ENCODE peak calls at places on chromosomes 6 and 20, in eight cellular contexts. One of them, this sample, is unnamed. For H3K4me1, the result is how much of the 10 kb centered on the place peaks cover.

GRCh38 chr6:158879180-158879579 is 60.0 kb upstream of the EZR start:
- DNase-seq in HepG2: no peak
- DNase-seq in breast epithelium: no peak
- DNase-seq in SK-N-SH: no peak
- DNase-seq in GM12878: no peak
- DNase-seq in HCT116: no peak
- DNase-seq in Panc1: no peak
- DNase-seq in stomach: no peak
- DNase-seq in this sample: no peak

GRCh38 chr6:133184798-133185380 is 56.3 kb upstream of the EYA4 start:
- DNase-seq in HepG2: no peak
- DNase-seq in breast epithelium: no peak
- DNase-seq in SK-N-SH: no peak
- DNase-seq in GM12878: no peak
- DNase-seq in HCT116: no peak
- DNase-seq in Panc1: no peak
- DNase-seq in stomach: no peak
- DNase-seq in this sample: no peak

GRCh38 chr20:9200196-9200595 is 131.3 kb downstream of the PLCB4 start:
- DNase-seq in HepG2: no peak
- DNase-seq in breast epithelium: no peak
- DNase-seq in SK-N-SH: no peak
- DNase-seq in GM12878: no peak
- DNase-seq in HCT116: no peak
- DNase-seq in Panc1: no peak
- DNase-seq in stomach: no peak
- DNase-seq in this sample: no peak

GRCh38 chr6:35181313-35181932 is 32.3 kb upstream of the SCUBE3 start:
- DNase-seq in HepG2: no peak
- DNase-seq in breast epithelium: no peak
- DNase-seq in SK-N-SH: no peak
- DNase-seq in GM12878: no peak
- DNase-seq in HCT116: no peak
- DNase-seq in Panc1: no peak
- DNase-seq in stomach: no peak
- DNase-seq in this sample: no peak

GRCh38 chr6:106370639-106371038 is 10.1 kb downstream of the CRYBG1 start:
- DNase-seq in HepG2: no peak
- DNase-seq in breast epithelium: no peak
- DNase-seq in SK-N-SH: no peak
- DNase-seq in GM12878: no peak
- DNase-seq in HCT116: peak
- DNase-seq in Panc1: no peak
- DNase-seq in stomach: no peak
- DNase-seq in this sample: no peak

GRCh38 chr6:31402324-31403282 is 792 bp upstream of the MICA start:
- DNase-seq in HepG2: no peak
- DNase-seq in breast epithelium: no peak
- DNase-seq in SK-N-SH: no peak
- DNase-seq in GM12878: no peak
- DNase-seq in HCT116: no peak
- DNase-seq in Panc1: no peak
- DNase-seq in stomach: peak
- DNase-seq in this sample: no peak

GRCh38 chr6:158847786-158848185 is 28.6 kb upstream of the EZR start:
- DNase-seq in HepG2: no peak
- DNase-seq in breast epithelium: no peak
- DNase-seq in SK-N-SH: no peak
- DNase-seq in GM12878: no peak
- DNase-seq in HCT116: no peak
- DNase-seq in Panc1: no peak
- DNase-seq in stomach: no peak
- DNase-seq in this sample: no peak

GRCh38 chr6:43926644-43927524 is 156.9 kb downstream of the VEGFA start:
- DNase-seq in HepG2: peak
- DNase-seq in breast epithelium: peak
- DNase-seq in SK-N-SH: peak
- DNase-seq in GM12878: no peak
- DNase-seq in HCT116: peak
- DNase-seq in Panc1: no peak
- DNase-seq in stomach: peak
- DNase-seq in this sample: no peak

GRCh38 chr20:48189177-48189576 is 403.9 kb upstream of the SULF2 start:
- DNase-seq in HepG2: peak
- DNase-seq in breast epithelium: no peak
- DNase-seq in SK-N-SH: no peak
- DNase-seq in GM12878: peak
- DNase-seq in HCT116: peak
- DNase-seq in Panc1: no peak
- DNase-seq in stomach: no peak
- DNase-seq in this sample: no peak

GRCh38 chr6:165390475-165390874 is 81.1 kb upstream of the C6orf118 start:
- DNase-seq in HepG2: no peak
- DNase-seq in breast epithelium: no peak
- DNase-seq in SK-N-SH: no peak
- DNase-seq in GM12878: no peak
- DNase-seq in HCT116: no peak
- DNase-seq in Panc1: no peak
- DNase-seq in stomach: no peak
- DNase-seq in this sample: no peak

GRCh38 chr20:32535316-32535952 is 49.7 kb downstream of the NOL4L start:
- DNase-seq in HepG2: no peak
- DNase-seq in breast epithelium: no peak
- DNase-seq in SK-N-SH: no peak
- DNase-seq in GM12878: no peak
- DNase-seq in HCT116: no peak
- DNase-seq in Panc1: no peak
- DNase-seq in stomach: no peak
- DNase-seq in this sample: no peak

GRCh38 chr20:21180248-21180647 is 54.4 kb downstream of the KIZ start:
- DNase-seq in HepG2: no peak
- DNase-seq in breast epithelium: no peak
- DNase-seq in SK-N-SH: no peak
- DNase-seq in GM12878: no peak
- DNase-seq in HCT116: no peak
- DNase-seq in Panc1: no peak
- DNase-seq in stomach: no peak
- DNase-seq in this sample: no peak

GRCh38 chr6:41676406-41676805 is 38.1 kb downstream of the MDFI start:
- DNase-seq in HepG2: no peak
- DNase-seq in breast epithelium: no peak
- DNase-seq in SK-N-SH: no peak
- DNase-seq in GM12878: no peak
- DNase-seq in HCT116: no peak
- DNase-seq in Panc1: no peak
- DNase-seq in stomach: no peak
- DNase-seq in this sample: no peak

GRCh38 chr6:137105375-137105774 is 60.6 kb upstream of the IL20RA start:
- DNase-seq in HepG2: no peak
- DNase-seq in breast epithelium: no peak
- DNase-seq in SK-N-SH: no peak
- DNase-seq in GM12878: no peak
- DNase-seq in HCT116: no peak
- DNase-seq in Panc1: no peak
- DNase-seq in stomach: no peak
- DNase-seq in this sample: no peak

GRCh38 chr6:80969439-80969838 is 783.0 kb downstream of the TENT5A start:
- DNase-seq in HepG2: no peak
- DNase-seq in breast epithelium: no peak
- DNase-seq in SK-N-SH: no peak
- DNase-seq in GM12878: no peak
- DNase-seq in HCT116: peak
- DNase-seq in Panc1: no peak
- DNase-seq in stomach: no peak
- DNase-seq in this sample: no peak

GRCh38 chr6:112909781-112910180 is 562.7 kb downstream of the RFPL4B start:
- DNase-seq in HepG2: no peak
- DNase-seq in breast epithelium: no peak
- DNase-seq in SK-N-SH: no peak
- DNase-seq in GM12878: no peak
- DNase-seq in HCT116: no peak
- DNase-seq in Panc1: no peak
- DNase-seq in stomach: no peak
- DNase-seq in this sample: no peak

GRCh38 chr6:97473979-97474378 is 191.0 kb upstream of the MMS22L start:
- DNase-seq in HepG2: no peak
- DNase-seq in breast epithelium: no peak
- DNase-seq in SK-N-SH: no peak
- DNase-seq in GM12878: no peak
- DNase-seq in HCT116: no peak
- DNase-seq in Panc1: no peak
- DNase-seq in stomach: no peak
- DNase-seq in this sample: no peak

DNA sequence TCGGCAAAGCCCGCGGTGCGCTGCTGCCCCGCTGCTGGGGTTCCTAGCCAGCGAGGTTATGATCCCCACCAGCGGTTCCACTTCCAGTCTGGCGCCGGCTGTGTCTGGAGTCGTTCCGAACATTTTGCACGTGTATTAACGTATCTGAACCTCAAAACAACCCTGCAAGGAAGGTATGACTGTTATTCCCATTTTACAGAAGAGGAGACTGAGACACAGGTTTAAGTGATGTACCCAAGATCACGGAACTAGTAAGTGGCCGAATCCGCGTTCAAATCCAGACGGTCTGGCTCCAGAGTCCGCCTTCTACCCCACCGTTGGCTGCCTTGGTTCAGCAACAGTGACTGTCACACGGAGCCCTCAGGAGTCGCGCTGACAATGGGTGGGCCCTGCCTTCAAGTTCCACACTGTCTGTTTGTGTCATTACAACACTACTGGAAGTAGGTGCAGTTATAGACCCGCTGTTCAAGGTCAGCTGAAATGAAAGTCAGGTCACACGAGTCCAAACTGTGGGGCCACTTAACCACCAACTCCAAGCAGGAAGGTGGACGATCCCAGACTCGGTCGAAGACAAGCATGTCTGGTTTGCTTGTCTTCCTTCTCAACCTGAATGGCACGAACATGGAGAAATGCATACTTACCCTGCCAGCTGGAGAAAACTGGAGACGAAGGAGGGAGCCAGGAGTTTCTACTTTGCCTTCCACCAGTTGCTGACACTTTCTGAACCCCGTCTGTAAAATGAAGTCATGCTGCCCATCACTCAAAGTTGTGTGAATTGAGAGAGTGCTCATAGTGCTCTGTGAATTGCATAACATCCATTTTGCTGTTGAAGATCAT is 808 bp upstream of the SRXN1 start:
- DNase-seq in HepG2: peak
- DNase-seq in breast epithelium: no peak
- DNase-seq in SK-N-SH: no peak
- DNase-seq in GM12878: no peak
- DNase-seq in HCT116: no peak
- DNase-seq in Panc1: no peak
- DNase-seq in stomach: no peak
- DNase-seq in this sample: no peak
- TF ChIP-seq POLR2AphosphoS5 in HepG2: no peak
- TF ChIP-seq POLR2AphosphoS5 in breast epithelium: no peak
- TF ChIP-seq POLR2AphosphoS5 in SK-N-SH: no peak
- TF ChIP-seq POLR2AphosphoS5 in GM12878: no peak
- TF ChIP-seq POLR2AphosphoS5 in HCT116: no peak
- TF ChIP-seq POLR2AphosphoS5 in Panc1: no peak
- TF ChIP-seq POLR2AphosphoS5 in stomach: peak
- TF ChIP-seq POLR2AphosphoS5 in this sample: no peak

GRCh38 chr6:167232355-167232754 is 58.8 kb upstream of the UNC93A start:
- DNase-seq in HepG2: peak
- DNase-seq in breast epithelium: no peak
- DNase-seq in SK-N-SH: no peak
- DNase-seq in GM12878: no peak
- DNase-seq in HCT116: no peak
- DNase-seq in Panc1: no peak
- DNase-seq in stomach: no peak
- DNase-seq in this sample: no peak

GRCh38 chr6:167236239-167236571 is 54.9 kb upstream of the UNC93A start:
- DNase-seq in HepG2: no peak
- DNase-seq in breast epithelium: no peak
- DNase-seq in SK-N-SH: peak
- DNase-seq in GM12878: no peak
- DNase-seq in HCT116: no peak
- DNase-seq in Panc1: no peak
- DNase-seq in stomach: no peak
- DNase-seq in this sample: no peak

GRCh38 chr6:167235005-167235404 is 56.1 kb upstream of the UNC93A start:
- DNase-seq in HepG2: no peak
- DNase-seq in breast epithelium: no peak
- DNase-seq in SK-N-SH: peak
- DNase-seq in GM12878: no peak
- DNase-seq in HCT116: no peak
- DNase-seq in Panc1: no peak
- DNase-seq in stomach: no peak
- DNase-seq in this sample: no peak

GRCh38 chr6:167235421-167236238 is 55.5 kb upstream of the UNC93A start:
- DNase-seq in HepG2: no peak
- DNase-seq in breast epithelium: no peak
- DNase-seq in SK-N-SH: no peak
- DNase-seq in GM12878: no peak
- DNase-seq in HCT116: no peak
- DNase-seq in Panc1: no peak
- DNase-seq in stomach: no peak
- DNase-seq in this sample: no peak

GRCh38 chr6:167233490-167233889 is 57.6 kb upstream of the UNC93A start:
- DNase-seq in HepG2: no peak
- DNase-seq in breast epithelium: no peak
- DNase-seq in SK-N-SH: no peak
- DNase-seq in GM12878: no peak
- DNase-seq in HCT116: no peak
- DNase-seq in Panc1: no peak
- DNase-seq in stomach: no peak
- DNase-seq in this sample: no peak
- H3K4me3 ChIP-seq in HepG2: no peak
- H3K4me3 ChIP-seq in breast epithelium: no peak
- H3K4me3 ChIP-seq in SK-N-SH: no peak
- H3K4me3 ChIP-seq in GM12878: no peak
- H3K4me3 ChIP-seq in HCT116: no peak
- H3K4me3 ChIP-seq in Panc1: no peak
- H3K4me3 ChIP-seq in stomach: no peak
- H3K4me3 ChIP-seq in this sample: no peak

DNA sequence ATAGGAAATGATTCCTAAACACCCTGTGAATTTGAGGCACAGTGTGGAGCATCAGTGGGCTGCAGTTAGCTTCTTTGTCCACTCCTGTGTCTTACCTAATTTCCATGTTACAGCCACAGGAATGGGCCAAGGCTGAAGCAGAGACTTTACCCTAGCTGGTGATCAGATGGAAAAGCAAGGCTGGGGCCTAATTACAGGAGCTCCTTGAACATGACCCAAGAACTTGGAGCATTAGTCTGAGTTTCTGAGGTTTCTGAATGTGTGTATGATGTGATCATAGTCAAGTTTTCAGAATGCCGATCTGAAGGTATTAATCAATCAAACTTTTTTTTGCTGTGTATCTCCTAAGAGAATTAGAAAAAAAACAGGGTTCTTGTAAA is 18.0 kb downstream of the HECA start:
- DNase-seq in HepG2: no peak
- DNase-seq in breast epithelium: no peak
- DNase-seq in SK-N-SH: no peak
- DNase-seq in GM12878: no peak
- DNase-seq in HCT116: no peak
- DNase-seq in Panc1: no peak
- DNase-seq in stomach: no peak
- DNase-seq in this sample: no peak
- H3K4me1 ChIP-seq in HepG2: under half
- H3K4me1 ChIP-seq in breast epithelium: under half
- H3K4me1 ChIP-seq in SK-N-SH: under half
- H3K4me1 ChIP-seq in GM12878: under half
- H3K4me1 ChIP-seq in HCT116: under half
- H3K4me1 ChIP-seq in Panc1: under half
- H3K4me1 ChIP-seq in stomach: half or more
- H3K4me1 ChIP-seq in this sample: half or more

GRCh38 chr20:44087051-44087856 is 99.7 kb downstream of the JPH2 start:
- DNase-seq in HepG2: no peak
- DNase-seq in breast epithelium: no peak
- DNase-seq in SK-N-SH: no peak
- DNase-seq in GM12878: no peak
- DNase-seq in HCT116: no peak
- DNase-seq in Panc1: no peak
- DNase-seq in stomach: no peak
- DNase-seq in this sample: peak
- TF ChIP-seq POLR2AphosphoS5 in HepG2: no peak
- TF ChIP-seq POLR2AphosphoS5 in breast epithelium: no peak
- TF ChIP-seq POLR2AphosphoS5 in SK-N-SH: no peak
- TF ChIP-seq POLR2AphosphoS5 in GM12878: no peak
- TF ChIP-seq POLR2AphosphoS5 in HCT116: no peak
- TF ChIP-seq POLR2AphosphoS5 in Panc1: no peak
- TF ChIP-seq POLR2AphosphoS5 in stomach: no peak
- TF ChIP-seq POLR2AphosphoS5 in this sample: no peak

This sample was measured in vagina.